ENCODE peak calls at places on chromosomes 3 and 15, in seven cellular contexts. One of them, this sample, is unnamed.

GRCh38 chr15:66670698-66671580 is 31.1 kb upstream of the SMAD6 start:
- DNase-seq in amniotic epithelial cell: no peak
- DNase-seq in HTR-8/SVneo: no peak
- DNase-seq in WTC11: peak; percentile 91
- DNase-seq in activated CD4-positive, CD25-positive, alpha-beta regulatory T cell treated with anti-CD3 and anti-CD28 coated beads, Interleukin-2, amount 50 U/mL, for 16 hours: no peak
- DNase-seq in activated CD4-positive, alpha-beta T cell treated with anti-CD3 and anti-CD28 coated beads, Interleukin-2, amount 50 U/mL, for 1 hour: no peak
- DNase-seq in non-pigmented ciliary epithelial cell: no peak
- DNase-seq in this sample: no peak

GRCh38 chr15:36886135-36887011 is 214.0 kb downstream of the MEIS2 start:
- DNase-seq in amniotic epithelial cell: no peak
- DNase-seq in HTR-8/SVneo: no peak
- DNase-seq in WTC11: no peak
- DNase-seq in activated CD4-positive, CD25-positive, alpha-beta regulatory T cell treated with anti-CD3 and anti-CD28 coated beads, Interleukin-2, amount 50 U/mL, for 16 hours: no peak
- DNase-seq in activated CD4-positive, alpha-beta T cell treated with anti-CD3 and anti-CD28 coated beads, Interleukin-2, amount 50 U/mL, for 1 hour: no peak
- DNase-seq in non-pigmented ciliary epithelial cell: no peak
- DNase-seq in this sample: no peak

GRCh38 chr3:161333696-161334095 is 37.6 kb downstream of the SPTSSB start:
- DNase-seq in amniotic epithelial cell: peak; percentile 4
- DNase-seq in HTR-8/SVneo: no peak
- DNase-seq in WTC11: no peak
- DNase-seq in activated CD4-positive, CD25-positive, alpha-beta regulatory T cell treated with anti-CD3 and anti-CD28 coated beads, Interleukin-2, amount 50 U/mL, for 16 hours: no peak
- DNase-seq in activated CD4-positive, alpha-beta T cell treated with anti-CD3 and anti-CD28 coated beads, Interleukin-2, amount 50 U/mL, for 1 hour: no peak
- DNase-seq in non-pigmented ciliary epithelial cell: no peak
- DNase-seq in this sample: no peak

GRCh38 chr15:71997691-71998090 is 120.3 kb downstream of the MYO9A start:
- DNase-seq in amniotic epithelial cell: no peak
- DNase-seq in HTR-8/SVneo: no peak
- DNase-seq in WTC11: no peak
- DNase-seq in activated CD4-positive, CD25-positive, alpha-beta regulatory T cell treated with anti-CD3 and anti-CD28 coated beads, Interleukin-2, amount 50 U/mL, for 16 hours: no peak
- DNase-seq in activated CD4-positive, alpha-beta T cell treated with anti-CD3 and anti-CD28 coated beads, Interleukin-2, amount 50 U/mL, for 1 hour: no peak
- DNase-seq in non-pigmented ciliary epithelial cell: no peak
- DNase-seq in this sample: no peak

GRCh38 chr3:41329881-41330280 is 130.6 kb downstream of the CTNNB1 start:
- DNase-seq in amniotic epithelial cell: no peak
- DNase-seq in HTR-8/SVneo: no peak
- DNase-seq in WTC11: no peak
- DNase-seq in activated CD4-positive, CD25-positive, alpha-beta regulatory T cell treated with anti-CD3 and anti-CD28 coated beads, Interleukin-2, amount 50 U/mL, for 16 hours: no peak
- DNase-seq in activated CD4-positive, alpha-beta T cell treated with anti-CD3 and anti-CD28 coated beads, Interleukin-2, amount 50 U/mL, for 1 hour: no peak
- DNase-seq in non-pigmented ciliary epithelial cell: no peak
- DNase-seq in this sample: no peak

GRCh38 chr3:99895706-99896441 is 78.2 kb downstream of the CMSS1 start:
- DNase-seq in amniotic epithelial cell: peak; percentile 84
- DNase-seq in HTR-8/SVneo: peak; percentile 35
- DNase-seq in WTC11: no peak
- DNase-seq in activated CD4-positive, CD25-positive, alpha-beta regulatory T cell treated with anti-CD3 and anti-CD28 coated beads, Interleukin-2, amount 50 U/mL, for 16 hours: no peak
- DNase-seq in activated CD4-positive, alpha-beta T cell treated with anti-CD3 and anti-CD28 coated beads, Interleukin-2, amount 50 U/mL, for 1 hour: no peak
- DNase-seq in non-pigmented ciliary epithelial cell: no peak
- DNase-seq in this sample: peak; percentile 56

GRCh38 chr15:57364282-57365007 is 11.9 kb upstream of the CGNL1 start:
- DNase-seq in amniotic epithelial cell: peak; percentile 40
- DNase-seq in HTR-8/SVneo: no peak
- DNase-seq in WTC11: peak; percentile 56
- DNase-seq in activated CD4-positive, CD25-positive, alpha-beta regulatory T cell treated with anti-CD3 and anti-CD28 coated beads, Interleukin-2, amount 50 U/mL, for 16 hours: no peak
- DNase-seq in activated CD4-positive, alpha-beta T cell treated with anti-CD3 and anti-CD28 coated beads, Interleukin-2, amount 50 U/mL, for 1 hour: no peak
- DNase-seq in non-pigmented ciliary epithelial cell: no peak
- DNase-seq in this sample: no peak

GRCh38 chr15:80351211-80351610 is 53.0 kb upstream of the ARNT2 start:
- DNase-seq in amniotic epithelial cell: no peak
- DNase-seq in HTR-8/SVneo: no peak
- DNase-seq in WTC11: no peak
- DNase-seq in activated CD4-positive, CD25-positive, alpha-beta regulatory T cell treated with anti-CD3 and anti-CD28 coated beads, Interleukin-2, amount 50 U/mL, for 16 hours: no peak
- DNase-seq in activated CD4-positive, alpha-beta T cell treated with anti-CD3 and anti-CD28 coated beads, Interleukin-2, amount 50 U/mL, for 1 hour: no peak
- DNase-seq in non-pigmented ciliary epithelial cell: no peak
- DNase-seq in this sample: no peak

GRCh38 chr3:44323341-44323955 is 15.1 kb upstream of the TCAIM start:
- DNase-seq in amniotic epithelial cell: peak; percentile 62
- DNase-seq in HTR-8/SVneo: peak; percentile 44
- DNase-seq in WTC11: peak; percentile 57
- DNase-seq in activated CD4-positive, CD25-positive, alpha-beta regulatory T cell treated with anti-CD3 and anti-CD28 coated beads, Interleukin-2, amount 50 U/mL, for 16 hours: peak; percentile 24
- DNase-seq in activated CD4-positive, alpha-beta T cell treated with anti-CD3 and anti-CD28 coated beads, Interleukin-2, amount 50 U/mL, for 1 hour: peak; percentile 55
- DNase-seq in non-pigmented ciliary epithelial cell: peak; percentile 44
- DNase-seq in this sample: peak; percentile 50

GRCh38 chr3:71885001-71885400 is 100.1 kb upstream of the PROK2 start:
- DNase-seq in amniotic epithelial cell: no peak
- DNase-seq in HTR-8/SVneo: no peak
- DNase-seq in WTC11: no peak
- DNase-seq in activated CD4-positive, CD25-positive, alpha-beta regulatory T cell treated with anti-CD3 and anti-CD28 coated beads, Interleukin-2, amount 50 U/mL, for 16 hours: no peak
- DNase-seq in activated CD4-positive, alpha-beta T cell treated with anti-CD3 and anti-CD28 coated beads, Interleukin-2, amount 50 U/mL, for 1 hour: no peak
- DNase-seq in non-pigmented ciliary epithelial cell: no peak
- DNase-seq in this sample: no peak

GRCh38 chr3:179421500-179421899 is 29.8 kb downstream of the GNB4 start:
- DNase-seq in amniotic epithelial cell: peak; percentile 59
- DNase-seq in HTR-8/SVneo: no peak
- DNase-seq in WTC11: peak; percentile 17
- DNase-seq in activated CD4-positive, CD25-positive, alpha-beta regulatory T cell treated with anti-CD3 and anti-CD28 coated beads, Interleukin-2, amount 50 U/mL, for 16 hours: no peak
- DNase-seq in activated CD4-positive, alpha-beta T cell treated with anti-CD3 and anti-CD28 coated beads, Interleukin-2, amount 50 U/mL, for 1 hour: no peak
- DNase-seq in non-pigmented ciliary epithelial cell: no peak
- DNase-seq in this sample: peak; percentile 36

GRCh38 chr3:99410789-99411311 is 227.5 kb upstream of the COL8A1 start:
- DNase-seq in amniotic epithelial cell: peak; percentile 31
- DNase-seq in HTR-8/SVneo: peak; percentile 53
- DNase-seq in WTC11: no peak
- DNase-seq in activated CD4-positive, CD25-positive, alpha-beta regulatory T cell treated with anti-CD3 and anti-CD28 coated beads, Interleukin-2, amount 50 U/mL, for 16 hours: no peak
- DNase-seq in activated CD4-positive, alpha-beta T cell treated with anti-CD3 and anti-CD28 coated beads, Interleukin-2, amount 50 U/mL, for 1 hour: no peak
- DNase-seq in non-pigmented ciliary epithelial cell: peak; percentile 52
- DNase-seq in this sample: peak; percentile 80

GRCh38 chr15:64315136-64315661 is 40.8 kb downstream of the CSNK1G1 start:
- DNase-seq in amniotic epithelial cell: no peak
- DNase-seq in HTR-8/SVneo: no peak
- DNase-seq in WTC11: no peak
- DNase-seq in activated CD4-positive, CD25-positive, alpha-beta regulatory T cell treated with anti-CD3 and anti-CD28 coated beads, Interleukin-2, amount 50 U/mL, for 16 hours: no peak
- DNase-seq in activated CD4-positive, alpha-beta T cell treated with anti-CD3 and anti-CD28 coated beads, Interleukin-2, amount 50 U/mL, for 1 hour: no peak
- DNase-seq in non-pigmented ciliary epithelial cell: no peak
- DNase-seq in this sample: no peak

GRCh38 chr3:6035626-6036025 is 825.3 kb upstream of the GRM7 start:
- DNase-seq in amniotic epithelial cell: no peak
- DNase-seq in HTR-8/SVneo: no peak
- DNase-seq in WTC11: no peak
- DNase-seq in activated CD4-positive, CD25-positive, alpha-beta regulatory T cell treated with anti-CD3 and anti-CD28 coated beads, Interleukin-2, amount 50 U/mL, for 16 hours: no peak
- DNase-seq in activated CD4-positive, alpha-beta T cell treated with anti-CD3 and anti-CD28 coated beads, Interleukin-2, amount 50 U/mL, for 1 hour: no peak
- DNase-seq in non-pigmented ciliary epithelial cell: no peak
- DNase-seq in this sample: no peak

GRCh38 chr3:48247401-48247807 is 6.5 kb downstream of the ZNF589 start:
- DNase-seq in amniotic epithelial cell: peak; percentile 42
- DNase-seq in HTR-8/SVneo: no peak
- DNase-seq in WTC11: no peak
- DNase-seq in activated CD4-positive, CD25-positive, alpha-beta regulatory T cell treated with anti-CD3 and anti-CD28 coated beads, Interleukin-2, amount 50 U/mL, for 16 hours: no peak
- DNase-seq in activated CD4-positive, alpha-beta T cell treated with anti-CD3 and anti-CD28 coated beads, Interleukin-2, amount 50 U/mL, for 1 hour: no peak
- DNase-seq in non-pigmented ciliary epithelial cell: no peak
- DNase-seq in this sample: peak; percentile 44

GRCh38 chr3:153172796-153173757 is 11.1 kb downstream of the RAP2B start:
- DNase-seq in amniotic epithelial cell: no peak
- DNase-seq in HTR-8/SVneo: no peak
- DNase-seq in WTC11: no peak
- DNase-seq in activated CD4-positive, CD25-positive, alpha-beta regulatory T cell treated with anti-CD3 and anti-CD28 coated beads, Interleukin-2, amount 50 U/mL, for 16 hours: no peak
- DNase-seq in activated CD4-positive, alpha-beta T cell treated with anti-CD3 and anti-CD28 coated beads, Interleukin-2, amount 50 U/mL, for 1 hour: no peak
- DNase-seq in non-pigmented ciliary epithelial cell: no peak
- DNase-seq in this sample: no peak

This sample was measured in stromal cell of bone marrow.